ENCODE peak calls at places on chromosomes 7 and 10, in four cellular contexts. D is K562, V is HepG2, H is WTC11. L is an unnamed sample.

GRCh38 chr7:130932667-130933432 is 198.8 kb upstream of the KLF14 start:
- DNase-seq in D (no peak), V (no peak), H (no peak), L (no peak)

GRCh38 chr10:94524146-94524545 is 21.4 kb upstream of the HELLS start:
- DNase-seq in D (no peak), V (no peak), H (no peak), L (no peak)

GRCh38 chr7:2224934-2225333 is 7.8 kb downstream of the MAD1L1 start:
- DNase-seq in D (no peak), V (no peak), H (no peak), L (no peak)

GRCh38 chr7:128005117-128005516 is 26.1 kb downstream of the LRRC4 start:
- DNase-seq in D (no peak), V (no peak), H (no peak), L (no peak)

GRCh38 chr7:136640977-136641376 is 227.5 kb upstream of the CHRM2 start:
- DNase-seq in D (no peak), V (no peak), H (no peak), L (no peak)

GRCh38 chr10:45468110-45468509 is 94.1 kb downstream of the ALOX5 start:
- DNase-seq in D (no peak), V (no peak), H (no peak), L (no peak)

GRCh38 chr10:49398000-49398861 is 2.3 kb upstream of the DRGX start:
- DNase-seq in D (peak; percentile 82), V (no peak), H (peak; percentile 78), L (peak; percentile 67)

GRCh38 chr7:100034871-100035510 is 14.6 kb upstream of the ZSCAN21 start:
- DNase-seq in D (no peak), V (no peak), H (no peak), L (no peak)

GRCh38 chr10:109961181-109962001 is 38.1 kb upstream of the XPNPEP1 start:
- DNase-seq in D (no peak), V (no peak), H (no peak), L (peak; percentile 46)

GRCh38 chr10:75038335-75038734 is 73.1 kb upstream of the SAMD8 start:
- DNase-seq in D (no peak), V (no peak), H (no peak), L (no peak)

GRCh38 chr7:66454600-66455225 is 174.0 kb upstream of the KCTD7 start:
- DNase-seq in D (no peak), V (no peak), H (no peak), L (no peak)

GRCh38 chr10:65358565-65358964 is 1567.3 kb upstream of the LRRTM3 start:
- DNase-seq in D (no peak), V (peak; percentile 13), H (peak; percentile 35), L (peak; percentile 13)

GRCh38 chr7:50474382-50475155 is 24.4 kb upstream of the FIGNL1 start:
- DNase-seq in D (no peak), V (no peak), H (no peak), L (no peak)

GRCh38 chr7:106911959-106912358 is 46.9 kb downstream of the PIK3CG start:
- DNase-seq in D (no peak), V (no peak), H (no peak), L (no peak)

GRCh38 chr7:91182819-91183405 is 81.3 kb upstream of the FZD1 start:
- DNase-seq in D (no peak), V (no peak), H (no peak), L (no peak)

GRCh38 chr10:65628777-65629176 is 1297.1 kb upstream of the LRRTM3 start:
- DNase-seq in D (no peak), V (no peak), H (no peak), L (no peak)

GRCh38 chr10:83555264-83555663 is 584.0 kb upstream of the GHITM start:
- DNase-seq in D (no peak), V (no peak), H (no peak), L (no peak)

GRCh38 chr10:88165849-88166271 is 302.4 kb downstream of the PTEN start:
- DNase-seq in D (no peak), V (no peak), H (no peak), L (no peak)

GRCh38 chr7:17371656-17372524 is 73.4 kb downstream of the AHR start:
- DNase-seq in D (no peak), V (peak; percentile 17), H (no peak), L (no peak)

GRCh38 chr7:124022551-124022950 is 10.3 kb downstream of the TMEM229A start:
- DNase-seq in D (no peak), V (no peak), H (no peak), L (no peak)

GRCh38 chr7:116708248-116708647 is 36.3 kb downstream of the MET start:
- DNase-seq in D (no peak), V (no peak), H (no peak), L (no peak)

GRCh38 chr10:126309193-126309592 is 79.1 kb downstream of the ADAM12 start:
- DNase-seq in D (no peak), V (peak; percentile 31), H (no peak), L (no peak)

GRCh38 chr10:45440511-45441062 is 66.6 kb downstream of the ALOX5 start:
- DNase-seq in D (no peak), V (no peak), H (no peak), L (no peak)

GRCh38 chr10:5413012-5413938 is 918 bp downstream of the NET1 start:
- DNase-seq in D (no peak), V (peak; percentile 12), H (no peak), L (peak; percentile 31)

GRCh38 chr7:76273503-76273902 is 29.0 kb upstream of the HSPB1 start:
- DNase-seq in D (no peak), V (no peak), H (no peak), L (no peak)

GRCh38 chr10:84510121-84510520 is 181.7 kb downstream of the CCSER2 start:
- DNase-seq in D (no peak), V (no peak), H (no peak), L (no peak)

GRCh38 chr7:97555845-97556431 is 175.9 kb upstream of the TAC1 start:
- DNase-seq in D (no peak), V (no peak), H (no peak), L (no peak)

GRCh38 chr7:76326646-76327233 is 24.3 kb downstream of the HSPB1 start:
- DNase-seq in D (no peak), V (no peak), H (no peak), L (no peak)

GRCh38 chr7:48140001-48140681 is 31.1 kb upstream of the ABCA13 start:
- DNase-seq in D (no peak), V (peak; percentile 99), H (no peak), L (no peak)

GRCh38 chr7:147605326-147605725 is 985.2 kb upstream of the C7orf33 start:
- DNase-seq in D (no peak), V (no peak), H (no peak), L (no peak)

GRCh38 chr7:10429031-10429430 is 544.6 kb upstream of the PHF14 start:
- DNase-seq in D (no peak), V (no peak), H (no peak), L (no peak)

GRCh38 chr7:90622670-90623069 is 26.5 kb downstream of the CDK14 start:
- DNase-seq in D (no peak), V (no peak), H (no peak), L (no peak)

GRCh38 chr7:22120391-22121053 is 174.8 kb upstream of the CDCA7L start:
- DNase-seq in D (no peak), V (no peak), H (no peak), L (peak; percentile 24)
- TF ChIP-seq SP1 in D (no peak), V (no peak), H (no peak), L (no peak)

GRCh38 chr7:139914861-139915300 is 85.8 kb downstream of the TBXAS1 start:
- DNase-seq in D (no peak), V (no peak), H (no peak), L (no peak)

GRCh38 chr7:139915301-139915863 is 86.3 kb downstream of the TBXAS1 start:
- DNase-seq in D (no peak), V (no peak), H (no peak), L (no peak)

GRCh38 chr7:139913006-139913405 is 83.9 kb downstream of the TBXAS1 start:
- DNase-seq in D (peak; percentile 12), V (no peak), H (no peak), L (no peak)

GRCh38 chr7:139913555-139914135 is 84.6 kb downstream of the TBXAS1 start:
- DNase-seq in D (no peak), V (no peak), H (no peak), L (no peak)

GRCh38 chr7:139914306-139914747 is 85.3 kb downstream of the TBXAS1 start:
- DNase-seq in D (peak; percentile 72), V (no peak), H (no peak), L (no peak)
- TF ChIP-seq ELF4 in D (peak; percentile 10), V (no peak), H (no peak), L (no peak)

DNA sequence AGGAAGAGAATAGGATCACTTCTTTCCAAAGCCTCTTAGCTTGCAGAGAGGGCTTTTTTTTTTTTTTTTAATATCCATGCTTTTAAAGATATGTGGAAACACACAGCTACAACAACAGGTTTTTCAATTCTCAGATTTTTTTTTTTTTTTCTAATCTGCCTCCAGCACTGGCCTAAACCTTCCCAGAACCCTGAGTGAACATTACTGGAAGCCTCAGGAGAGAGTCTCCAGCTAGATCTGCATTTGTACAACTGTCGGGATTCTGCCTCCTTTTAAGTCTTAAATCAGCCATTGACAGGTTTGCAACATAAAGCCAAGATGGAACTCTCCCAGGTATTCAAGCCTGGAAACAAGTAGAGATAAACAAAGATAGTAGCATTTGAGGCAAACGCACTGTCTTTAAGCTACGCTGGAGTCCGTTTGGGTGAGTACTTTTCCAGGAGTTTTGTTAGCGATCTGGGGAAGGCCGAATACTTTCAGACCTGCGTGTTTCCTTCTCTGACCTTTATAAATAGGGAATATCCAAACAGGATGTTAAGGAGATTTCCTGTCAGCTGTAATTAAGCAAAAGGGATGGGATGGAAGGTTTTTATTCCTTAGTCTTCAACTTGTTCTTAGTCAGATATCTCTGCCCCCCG is 317.1 kb upstream of the FZD8 start:
- DNase-seq in D (no peak), V (no peak), H (no peak), L (no peak)
- TF ChIP-seq SP1 in D (no peak), V (no peak), H (no peak), L (no peak)

GRCh38 chr10:31940839-31941653 is 12.4 kb upstream of the ARHGAP12 start:
- DNase-seq in D (peak; percentile 34), V (peak; percentile 96), H (no peak), L (no peak)
- TF ChIP-seq ELF4 in D (no peak), V (no peak), H (no peak), L (no peak)

GRCh38 chr10:14477408-14477710 is 146.6 kb upstream of the FRMD4A start:
- DNase-seq in D (no peak), V (no peak), H (no peak), L (no peak)

GRCh38 chr10:14476641-14477407 is 146.1 kb upstream of the FRMD4A start:
- DNase-seq in D (no peak), V (no peak), H (no peak), L (no peak)

GRCh38 chr10:14478201-14478600 is 147.5 kb upstream of the FRMD4A start:
- DNase-seq in D (no peak), V (no peak), H (no peak), L (no peak)

GRCh38 chr10:14481014-14481413 is 150.3 kb upstream of the FRMD4A start:
- DNase-seq in D (no peak), V (no peak), H (no peak), L (no peak)

DNA sequence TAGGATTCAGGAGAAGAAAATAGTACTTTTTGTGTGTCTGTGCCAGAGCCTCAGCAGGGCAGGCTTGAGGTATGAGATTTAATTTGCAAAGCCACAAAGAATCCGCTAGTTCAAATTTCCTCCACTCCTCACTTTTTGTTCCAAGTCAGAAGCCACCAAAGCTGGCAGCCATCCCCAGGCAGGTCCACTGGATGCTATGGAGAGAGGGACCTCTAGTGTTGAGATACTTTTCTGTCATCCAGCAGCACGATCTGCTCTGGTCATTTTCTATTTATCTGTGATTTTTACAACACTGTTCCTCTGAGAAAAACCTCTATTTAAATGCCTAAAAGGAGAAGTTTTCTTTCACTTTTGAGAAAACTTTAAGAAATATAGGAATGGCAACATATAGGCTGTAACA is 147.9 kb upstream of the FRMD4A start:
- DNase-seq in D (peak; percentile 31), V (no peak), H (peak; percentile 58), L (peak; percentile 69)
- TF ChIP-seq SP1 in D (no peak), V (no peak), H (no peak), L (no peak)

GRCh38 chr10:47047577-47048532 is 136.6 kb downstream of the PTPN20 start:
- DNase-seq in D (peak; percentile 80), V (peak; percentile 41), H (peak; percentile 86), L (peak; percentile 79)
- TF ChIP-seq ELF4 in D (no peak), V (no peak), H (no peak), L (no peak)

L was measured in HEK293T.